ENCODE peak calls at places on chromosomes 2 and 18, in five cellular contexts. Z is psoas muscle, W is heart right ventricle, Q is MM.1S, B is H1. P is an unnamed sample. For H3K4me1 and H3K27me3, the result is how much of the 10 kb centered on the place peaks cover.

GRCh38 chr2:25252291-25253152 is 84.1 kb upstream of the POMC start:
- DNase-seq in Q (peak), Z (peak), W (peak), B (peak), P (peak)

GRCh38 chr2:2691419-2691818 is 360.3 kb upstream of the MYT1L start:
- DNase-seq in Z (no peak), W (no peak), Q (no peak), B (no peak), P (no peak)

GRCh38 chr18:32545631-32546030 is 74.9 kb upstream of the GAREM1 start:
- DNase-seq in B (no peak), W (no peak), Q (no peak), Z (no peak), P (no peak)

GRCh38 chr18:10558243-10558966 is 32.6 kb downstream of the NAPG start:
- DNase-seq in Q (no peak), Z (no peak), W (no peak), B (no peak), P (no peak)

GRCh38 chr2:160515120-160515519 is 21.5 kb upstream of the RBMS1 start:
- DNase-seq in Z (no peak), B (no peak), W (no peak), Q (no peak), P (no peak)

GRCh38 chr2:71884303-71885042 is 263.2 kb downstream of the CYP26B1 start:
- DNase-seq in Q (no peak), Z (no peak), B (peak), W (no peak), P (no peak)

GRCh38 chr2:100446696-100447095 is 23.6 kb upstream of the NMS start:
- DNase-seq in Q (no peak), B (no peak), Z (no peak), W (no peak), P (no peak)

GRCh38 chr2:86492057-86492456 is 50.9 kb downstream of the KDM3A start:
- DNase-seq in Q (no peak), Z (no peak), B (no peak), W (no peak), P (no peak)

GRCh38 chr2:65557616-65558573 is 125.5 kb upstream of the SPRED2 start:
- DNase-seq in Z (no peak), Q (no peak), B (no peak), W (no peak), P (no peak)

GRCh38 chr2:16330012-16330411 is 335.6 kb downstream of the CYRIA start:
- DNase-seq in W (no peak), Z (no peak), B (no peak), Q (no peak), P (no peak)

GRCh38 chr18:809985-810642 is 1.9 kb downstream of the YES1 start:
- DNase-seq in B (no peak), Q (peak), W (no peak), Z (no peak), P (no peak)

GRCh38 chr18:74990563-74991081 is 218.3 kb downstream of the PTGR3 start:
- DNase-seq in W (no peak), B (no peak), Z (no peak), Q (no peak), P (no peak)

GRCh38 chr2:240960963-240961876 is 37.2 kb upstream of the SNED1 start:
- DNase-seq in B (no peak), Z (peak), W (no peak), Q (no peak), P (peak)

GRCh38 chr2:130829020-130829419 is 7.7 kb upstream of the ARHGEF4 start:
- DNase-seq in Z (peak), W (no peak), Q (no peak), B (no peak), P (no peak)

DNA sequence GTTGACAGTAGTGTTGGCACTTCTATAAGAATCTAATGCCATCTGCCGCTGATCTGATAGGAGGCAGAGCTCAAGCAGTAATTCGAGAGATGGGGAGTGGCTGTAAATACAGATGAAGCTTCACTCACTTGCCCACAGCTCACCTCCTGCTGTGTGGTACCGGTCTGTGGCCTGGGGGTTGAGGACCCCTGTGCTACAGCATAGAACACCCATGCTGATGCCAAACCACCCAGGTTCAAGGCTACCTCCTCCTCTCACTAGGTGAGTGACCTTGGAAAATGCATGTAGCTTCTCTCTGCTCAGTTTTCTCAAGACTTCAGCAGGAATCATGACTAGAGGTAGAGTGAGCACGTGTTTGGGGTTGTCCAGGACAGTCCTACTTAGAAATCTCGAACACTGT is 263.4 kb downstream of the SH3BP4 start:
- DNase-seq in B (no peak), W (no peak), Q (no peak), Z (no peak), P (no peak)
- TF ChIP-seq CTCF in B (no peak), W (no peak), Q (no peak), Z (no peak), P (no peak)

GRCh38 chr2:28084564-28084963 is 194.0 kb downstream of the BABAM2 start:
- DNase-seq in Q (no peak), Z (no peak), B (no peak), W (no peak), P (no peak)
- H3K4me1 ChIP-seq in Q (under half), Z (under half), B (under half), W (under half), P (under half)

GRCh38 chr18:79384834-79385233 is 10.9 kb upstream of the NFATC1 start:
- DNase-seq in B (no peak), Q (no peak), Z (no peak), W (no peak), P (no peak)

GRCh38 chr18:79386547-79386946 is 9.2 kb upstream of the NFATC1 start:
- DNase-seq in Q (no peak), B (no peak), W (no peak), Z (no peak), P (no peak)

GRCh38 chr18:79384151-79384807 is 11.5 kb upstream of the NFATC1 start:
- DNase-seq in B (no peak), W (no peak), Q (no peak), Z (peak), P (no peak)

GRCh38 chr18:79385749-79386341 is 9.9 kb upstream of the NFATC1 start:
- DNase-seq in B (no peak), Z (peak), W (no peak), Q (no peak), P (no peak)

DNA sequence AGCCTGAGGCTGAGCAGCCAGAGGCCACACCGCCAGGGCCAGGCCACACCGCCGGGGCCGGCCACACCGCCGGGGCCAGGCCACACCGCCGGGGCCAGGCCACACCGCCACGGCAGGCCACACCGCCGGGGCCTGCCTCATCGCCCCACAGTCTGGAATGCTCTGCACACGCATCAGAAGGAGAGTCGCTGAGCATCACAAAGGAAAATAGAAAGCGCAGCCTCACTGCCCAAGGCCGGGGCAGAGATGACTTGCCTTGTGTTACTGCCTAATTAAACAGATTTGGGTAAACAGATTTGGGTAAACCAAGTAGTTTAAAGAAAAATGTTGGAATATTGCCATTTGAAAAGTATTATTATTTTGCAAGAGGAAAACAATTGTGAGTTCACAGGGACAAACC is 10.4 kb upstream of the NFATC1 start:
- DNase-seq in B (no peak), W (no peak), Q (no peak), Z (no peak), P (no peak)
- H3K27me3 ChIP-seq in B (under half), W (under half), Q (under half), Z (under half), P (under half)

GRCh38 chr2:150066490-150066889 is 421.0 kb downstream of the RND3 start:
- DNase-seq in W (no peak), Z (no peak), B (no peak), Q (no peak), P (no peak)
- TF ChIP-seq CTCF in W (no peak), Z (no peak), B (no peak), Q (no peak), P (no peak)

DNA sequence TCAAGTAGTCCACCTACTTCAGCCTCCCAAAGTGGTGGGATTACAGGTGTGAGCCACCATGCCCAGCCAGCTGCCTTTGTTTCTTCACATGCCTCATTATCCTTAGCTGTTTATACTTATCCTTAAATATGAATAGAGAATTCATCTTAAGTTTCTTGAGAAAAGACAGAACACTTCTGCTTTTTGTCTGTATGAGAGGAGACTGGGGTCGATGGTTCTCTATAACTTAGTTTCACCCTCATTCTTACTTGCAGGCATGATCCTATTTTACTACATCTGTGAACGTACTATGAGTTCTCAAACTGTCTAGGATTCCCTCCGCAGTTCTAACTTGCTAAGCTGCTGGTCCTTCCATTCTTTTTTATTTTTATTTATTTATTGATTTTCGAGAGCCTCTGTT is 20.4 kb downstream of the PPM1B start:
- DNase-seq in Z (no peak), Q (no peak), B (no peak), W (no peak), P (no peak)
- H3K4me1 ChIP-seq in Z (under half), Q (under half), B (under half), W (under half), P (under half)

DNA sequence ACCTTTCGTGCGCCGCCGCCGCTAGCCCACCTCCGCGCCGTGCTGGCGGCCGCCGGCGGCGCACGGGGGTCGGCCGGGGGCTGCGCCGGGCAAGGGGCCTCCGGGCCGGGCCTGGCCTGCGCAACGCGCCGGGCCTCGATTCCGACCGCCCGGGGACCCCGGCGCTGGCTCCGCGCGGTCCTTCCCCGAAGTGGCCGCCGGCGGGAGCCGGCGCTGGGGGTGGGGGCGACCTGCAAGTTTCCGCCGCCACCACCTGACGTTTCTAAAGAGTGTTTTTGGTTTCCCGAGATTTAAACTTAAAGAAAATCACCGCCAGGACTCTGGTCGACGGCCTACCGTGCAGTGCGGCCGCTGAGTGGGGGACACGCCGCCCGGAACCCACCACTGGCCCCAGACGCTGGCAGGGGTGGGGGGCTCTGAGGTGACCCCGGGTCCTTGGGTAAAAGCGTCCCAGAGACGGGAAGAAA is 3.8 kb upstream of the GATA6 start:
- DNase-seq in Z (no peak), W (no peak), B (peak), Q (no peak), P (no peak)
- H3K27me3 ChIP-seq in Z (under half), W (half or more), B (half or more), Q (under half), P (under half)

DNA sequence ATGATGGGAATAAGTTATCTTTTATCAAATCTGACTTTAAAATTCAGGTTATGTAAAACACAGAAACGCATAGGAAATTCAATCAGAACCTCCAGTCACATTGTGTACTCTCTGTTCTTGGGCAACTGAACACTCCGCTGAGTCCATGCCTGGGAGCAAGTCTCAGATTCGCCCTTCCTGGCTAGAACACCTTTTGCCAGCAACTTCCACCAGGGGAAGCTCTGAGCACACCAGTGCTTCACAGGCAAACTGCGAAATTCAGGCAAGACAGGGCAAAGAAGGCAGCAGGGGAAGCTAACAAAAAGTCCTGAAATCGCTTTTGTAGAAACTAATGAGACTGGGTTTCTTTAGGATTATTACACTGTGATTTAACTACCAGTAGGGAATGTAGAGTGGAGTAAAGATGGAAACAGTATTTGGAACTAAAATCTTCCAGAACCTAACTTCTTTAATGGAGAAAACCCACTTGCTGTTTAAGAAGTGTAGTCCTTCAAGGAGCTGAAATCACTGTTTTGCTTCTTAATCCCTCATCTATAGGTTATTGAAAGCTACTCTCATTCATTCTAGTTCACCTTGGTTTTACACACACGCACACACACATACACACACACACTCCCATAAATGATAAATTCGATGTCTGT is 214.3 kb downstream of the TMEM182 start:
- DNase-seq in Q (peak), Z (no peak), B (peak), W (peak), P (no peak)
- TF ChIP-seq CTCF in Q (peak), Z (peak), B (peak), W (peak), P (no peak)

GRCh38 chr2:142983174-142983573 is 105.7 kb downstream of the KYNU start:
- DNase-seq in W (no peak), Z (no peak), B (no peak), Q (no peak), P (no peak)
- H3K4me1 ChIP-seq in W (under half), Z (under half), B (under half), Q (under half), P (under half)

GRCh38 chr2:149861034-149861433 is 273.5 kb upstream of the MMADHC start:
- DNase-seq in Q (no peak), W (no peak), Z (no peak), B (no peak), P (no peak)

GRCh38 chr2:149858916-149859634 is 271.5 kb upstream of the MMADHC start:
- DNase-seq in W (no peak), B (no peak), Q (peak), Z (no peak), P (no peak)

GRCh38 chr2:149863227-149863626 is 275.7 kb upstream of the MMADHC start:
- DNase-seq in Z (no peak), B (no peak), Q (no peak), W (no peak), P (no peak)

GRCh38 chr2:149858214-149858613 is 270.6 kb upstream of the MMADHC start:
- DNase-seq in Z (no peak), Q (no peak), W (no peak), B (no peak), P (no peak)

DNA sequence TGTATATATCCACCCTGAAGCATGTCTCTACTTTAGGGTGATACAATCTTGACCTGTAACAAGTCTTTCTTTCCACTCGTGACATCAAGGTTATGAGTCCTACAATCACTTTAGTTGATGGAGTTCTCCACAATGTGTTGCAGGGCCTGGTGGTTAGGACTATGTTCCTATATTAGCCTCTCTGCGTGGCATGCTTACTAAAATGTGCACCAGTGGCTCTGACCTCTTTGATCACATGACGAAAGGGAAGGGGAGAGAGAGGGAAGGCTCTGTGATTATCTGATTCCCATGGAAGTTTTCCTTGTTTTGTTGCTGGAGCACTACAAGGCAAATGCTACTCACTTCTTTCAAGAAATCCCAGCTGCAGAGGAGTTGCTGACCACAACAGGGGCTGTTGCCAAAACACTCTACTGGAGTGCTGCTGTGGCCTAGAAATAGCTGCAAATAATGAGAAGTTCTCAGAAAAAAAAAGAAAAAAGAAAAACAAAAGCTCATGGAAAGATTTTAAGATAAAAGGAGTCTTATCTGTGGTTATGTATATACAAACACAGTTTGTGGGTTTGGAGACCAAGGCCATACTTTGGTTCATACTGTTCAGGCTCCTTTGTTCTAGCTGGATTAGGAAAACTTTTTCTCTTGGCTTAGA is 272.8 kb upstream of the MMADHC start:
- DNase-seq in Q (no peak), W (peak), Z (peak), B (no peak), P (peak)
- H3K27me3 ChIP-seq in Q (under half), W (under half), Z (under half), B (under half), P (under half)

P was measured in pancreas.